ENCODE peak calls at places on chromosomes 6 and 20, in four cellular contexts. One of them, this sample, is unnamed.

GRCh38 chr6:75657327-75657726 is 55.6 kb downstream of the SENP6 start:
- DNase-seq in brain microvascular endothelial cell: no peak
- DNase-seq in GM12865: no peak
- DNase-seq in body of pancreas: no peak
- DNase-seq in this sample: no peak

GRCh38 chr6:139588076-139588639 is 213.7 kb upstream of the CITED2 start:
- DNase-seq in GM12865: no peak
- DNase-seq in body of pancreas: peak; percentile 89
- DNase-seq in brain microvascular endothelial cell: peak; percentile 76
- DNase-seq in this sample: no peak

GRCh38 chr6:39917329-39917728 is 16.9 kb downstream of the MOCS1 start:
- DNase-seq in body of pancreas: no peak
- DNase-seq in GM12865: no peak
- DNase-seq in brain microvascular endothelial cell: no peak
- DNase-seq in this sample: no peak

GRCh38 chr6:150250826-150251225 is 108.0 kb downstream of the PPP1R14C start:
- DNase-seq in GM12865: no peak
- DNase-seq in body of pancreas: no peak
- DNase-seq in brain microvascular endothelial cell: peak; percentile 41
- DNase-seq in this sample: no peak

GRCh38 chr6:5706094-5707033 is 300.4 kb downstream of the NRN1 start:
- DNase-seq in brain microvascular endothelial cell: no peak
- DNase-seq in body of pancreas: no peak
- DNase-seq in GM12865: no peak
- DNase-seq in this sample: no peak

GRCh38 chr20:53865905-53866786 is 204.2 kb downstream of the BCAS1 start:
- DNase-seq in body of pancreas: peak; percentile 70
- DNase-seq in GM12865: peak; percentile 51
- DNase-seq in brain microvascular endothelial cell: peak; percentile 46
- DNase-seq in this sample: no peak

GRCh38 chr6:142350309-142350708 is 48.5 kb downstream of the ADGRG6 start:
- DNase-seq in brain microvascular endothelial cell: no peak
- DNase-seq in GM12865: no peak
- DNase-seq in body of pancreas: no peak
- DNase-seq in this sample: no peak

GRCh38 chr20:20552076-20552475 is 160.4 kb downstream of the RALGAPA2 start:
- DNase-seq in GM12865: no peak
- DNase-seq in body of pancreas: no peak
- DNase-seq in brain microvascular endothelial cell: no peak
- DNase-seq in this sample: no peak

GRCh38 chr20:63370623-63371176 is 9.6 kb upstream of the CHRNA4 start:
- DNase-seq in GM12865: no peak
- DNase-seq in body of pancreas: no peak
- DNase-seq in brain microvascular endothelial cell: no peak
- DNase-seq in this sample: no peak

GRCh38 chr20:18428490-18429173 is 38.2 kb downstream of the DZANK1 start:
- DNase-seq in body of pancreas: peak; percentile 64
- DNase-seq in brain microvascular endothelial cell: peak; percentile 7
- DNase-seq in GM12865: no peak
- DNase-seq in this sample: no peak

GRCh38 chr6:12937971-12938370 is 221.4 kb downstream of the PHACTR1 start:
- DNase-seq in brain microvascular endothelial cell: no peak
- DNase-seq in GM12865: no peak
- DNase-seq in body of pancreas: no peak
- DNase-seq in this sample: no peak

GRCh38 chr6:139970591-139970991 is 596.1 kb upstream of the CITED2 start:
- DNase-seq in brain microvascular endothelial cell: no peak
- DNase-seq in body of pancreas: no peak
- DNase-seq in GM12865: no peak
- DNase-seq in this sample: no peak

GRCh38 chr6:15712813-15713212 is 50.0 kb upstream of the DTNBP1 start:
- DNase-seq in GM12865: no peak
- DNase-seq in brain microvascular endothelial cell: no peak
- DNase-seq in body of pancreas: no peak
- DNase-seq in this sample: no peak

GRCh38 chr20:57006411-57007170 is 259.9 kb downstream of the BMP7 start:
- DNase-seq in GM12865: no peak
- DNase-seq in brain microvascular endothelial cell: peak; percentile 39
- DNase-seq in body of pancreas: no peak
- DNase-seq in this sample: no peak

GRCh38 chr6:133288662-133289061 is 47.5 kb downstream of the EYA4 start:
- DNase-seq in GM12865: no peak
- DNase-seq in brain microvascular endothelial cell: no peak
- DNase-seq in body of pancreas: no peak
- DNase-seq in this sample: no peak

GRCh38 chr20:39059036-39059435 is 96.9 kb downstream of the DHX35 start:
- DNase-seq in GM12865: no peak
- DNase-seq in brain microvascular endothelial cell: no peak
- DNase-seq in body of pancreas: no peak
- DNase-seq in this sample: no peak

GRCh38 chr6:121222656-121223055 is 111.6 kb downstream of the TBC1D32 start:
- DNase-seq in GM12865: no peak
- DNase-seq in brain microvascular endothelial cell: peak; percentile 45
- DNase-seq in body of pancreas: no peak
- DNase-seq in this sample: no peak

GRCh38 chr6:42136508-42137191 is 5.8 kb downstream of the C6orf132 start:
- DNase-seq in GM12865: peak; percentile 42
- DNase-seq in body of pancreas: no peak
- DNase-seq in brain microvascular endothelial cell: peak; percentile 76
- DNase-seq in this sample: peak; percentile 85
- TF ChIP-seq CTCF in GM12865: peak; percentile 29
- TF ChIP-seq CTCF in body of pancreas: no peak
- TF ChIP-seq CTCF in brain microvascular endothelial cell: peak; percentile 69
- TF ChIP-seq CTCF in this sample: peak; percentile 46

DNA sequence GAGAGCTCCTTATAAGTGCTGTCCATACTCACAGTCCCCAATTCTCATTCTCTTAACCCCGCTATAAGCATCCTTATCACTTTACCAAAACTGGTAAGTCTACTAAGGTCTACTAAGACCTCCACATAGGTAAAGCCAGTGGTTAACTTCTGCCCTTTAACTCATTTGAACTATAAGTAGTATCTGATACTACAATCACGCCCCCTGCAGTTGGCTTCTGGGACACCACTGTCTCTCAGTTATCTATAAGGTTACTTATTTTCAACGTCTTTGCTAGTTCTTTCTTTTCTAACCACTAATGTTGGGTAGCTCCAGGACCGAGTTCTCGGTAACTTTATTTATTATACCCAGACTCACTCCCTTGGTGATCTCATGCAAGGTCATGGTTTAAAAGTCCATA is 142.6 kb downstream of the ARHGAP18 start:
- DNase-seq in body of pancreas: peak; percentile 42
- DNase-seq in brain microvascular endothelial cell: peak; percentile 28
- DNase-seq in GM12865: peak; percentile 24
- DNase-seq in this sample: peak; percentile 12
- TF ChIP-seq CTCF in body of pancreas: no peak
- TF ChIP-seq CTCF in brain microvascular endothelial cell: peak; percentile 63
- TF ChIP-seq CTCF in GM12865: peak; percentile 31
- TF ChIP-seq CTCF in this sample: peak; percentile 27

DNA sequence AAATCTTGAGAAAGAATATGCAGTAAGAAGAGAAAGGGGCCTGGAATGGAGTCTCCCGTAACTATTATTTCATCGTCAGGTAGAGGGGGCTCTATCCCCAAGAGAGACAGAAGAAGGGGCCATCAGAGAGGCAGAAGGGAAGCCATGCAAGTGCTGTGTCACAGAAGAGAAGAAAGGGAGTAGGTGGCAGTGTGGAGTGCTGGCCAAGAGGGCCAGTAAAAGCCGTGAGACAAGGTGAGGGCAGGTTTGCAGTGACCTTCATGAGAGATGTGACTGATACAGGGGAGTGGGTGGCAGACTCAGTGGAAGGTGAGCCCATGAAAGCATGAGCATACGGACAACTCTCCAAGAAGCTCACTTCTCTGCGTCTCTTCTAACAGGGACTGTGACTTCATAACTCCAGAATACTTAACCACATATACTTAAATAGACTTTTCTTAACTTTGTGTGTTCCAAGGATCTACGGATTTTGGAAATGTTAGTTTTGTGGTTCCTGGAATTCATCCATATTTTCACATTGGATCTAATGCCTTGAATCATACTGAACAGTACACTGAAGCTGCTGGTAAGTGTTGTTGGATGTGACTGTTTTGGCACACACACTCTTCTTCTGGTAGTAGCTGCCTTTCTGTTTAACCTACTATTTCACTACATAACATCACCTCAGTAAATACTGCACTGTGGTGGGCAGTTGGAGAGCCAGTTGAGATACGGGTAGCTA is 15.6 kb downstream of the PM20D2 start:
- DNase-seq in brain microvascular endothelial cell: no peak
- DNase-seq in body of pancreas: no peak
- DNase-seq in GM12865: no peak
- DNase-seq in this sample: no peak
- TF ChIP-seq CTCF in brain microvascular endothelial cell: no peak
- TF ChIP-seq CTCF in body of pancreas: no peak
- TF ChIP-seq CTCF in GM12865: no peak
- TF ChIP-seq CTCF in this sample: no peak

DNA sequence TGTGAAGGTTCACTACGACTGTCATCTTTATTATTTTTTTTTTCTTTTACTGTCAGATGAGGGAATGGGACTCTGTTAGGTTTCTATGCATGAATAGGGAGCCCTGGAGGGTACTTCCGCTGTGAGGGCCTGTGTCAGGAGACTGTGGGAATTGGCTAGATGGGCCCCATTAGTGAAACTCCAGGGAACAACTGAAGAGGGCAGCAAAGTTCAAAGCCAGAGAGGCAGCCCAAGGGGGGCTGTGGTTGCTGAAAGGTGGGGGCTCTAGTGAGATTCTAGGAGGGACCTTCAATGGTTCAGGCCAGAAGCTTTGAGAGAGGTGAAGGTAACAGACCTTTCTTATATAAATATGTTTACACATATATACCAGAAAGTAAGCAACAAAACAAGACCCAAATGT is 13.2 kb upstream of the EPB41L1 start:
- DNase-seq in body of pancreas: no peak
- DNase-seq in GM12865: no peak
- DNase-seq in brain microvascular endothelial cell: no peak
- DNase-seq in this sample: no peak
- TF ChIP-seq CTCF in body of pancreas: no peak
- TF ChIP-seq CTCF in GM12865: no peak
- TF ChIP-seq CTCF in brain microvascular endothelial cell: no peak
- TF ChIP-seq CTCF in this sample: no peak

GRCh38 chr6:161544801-161545490 is 271.1 kb upstream of the AGPAT4 start:
- DNase-seq in GM12865: no peak
- DNase-seq in body of pancreas: no peak
- DNase-seq in brain microvascular endothelial cell: no peak
- DNase-seq in this sample: no peak
- TF ChIP-seq CTCF in GM12865: no peak
- TF ChIP-seq CTCF in body of pancreas: no peak
- TF ChIP-seq CTCF in brain microvascular endothelial cell: no peak
- TF ChIP-seq CTCF in this sample: no peak

DNA sequence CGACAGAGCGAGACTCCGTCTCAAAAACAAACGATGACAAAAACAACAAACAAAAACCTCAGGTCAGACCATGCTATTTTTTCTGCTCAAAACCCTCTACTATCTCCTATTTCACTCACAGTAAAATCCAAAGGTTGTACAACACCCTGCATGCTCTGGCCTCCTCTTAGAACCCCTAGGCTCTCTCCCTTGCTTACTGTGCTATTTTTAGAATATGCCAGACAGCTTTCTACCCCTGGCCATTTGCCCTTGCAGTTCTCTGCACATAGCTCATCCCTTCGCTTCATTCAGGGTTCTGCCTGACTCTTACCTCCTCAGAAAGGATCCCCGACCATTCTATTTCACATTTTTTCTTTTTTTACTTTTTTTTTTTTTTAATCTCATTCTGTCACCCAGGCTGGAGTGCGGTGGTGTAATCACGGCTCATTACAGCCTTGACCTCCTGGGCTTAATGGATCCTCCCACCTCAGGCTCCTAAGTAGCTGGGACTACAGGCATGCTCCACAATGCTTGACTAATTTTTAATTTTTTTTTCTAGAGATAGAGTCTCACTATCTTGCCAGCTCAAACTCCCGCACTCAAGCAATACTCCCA is 33.6 kb downstream of the COMMD7 start:
- DNase-seq in GM12865: no peak
- DNase-seq in brain microvascular endothelial cell: no peak
- DNase-seq in body of pancreas: no peak
- DNase-seq in this sample: no peak
- TF ChIP-seq CTCF in GM12865: no peak
- TF ChIP-seq CTCF in brain microvascular endothelial cell: no peak
- TF ChIP-seq CTCF in body of pancreas: no peak
- TF ChIP-seq CTCF in this sample: no peak

GRCh38 chr6:92777146-92777740 is 642.1 kb downstream of the EPHA7 start:
- DNase-seq in brain microvascular endothelial cell: no peak
- DNase-seq in GM12865: peak; percentile 40
- DNase-seq in body of pancreas: no peak
- DNase-seq in this sample: peak; percentile 3
- TF ChIP-seq CTCF in brain microvascular endothelial cell: peak; percentile 38
- TF ChIP-seq CTCF in GM12865: peak; percentile 37
- TF ChIP-seq CTCF in body of pancreas: no peak
- TF ChIP-seq CTCF in this sample: peak; percentile 36

DNA sequence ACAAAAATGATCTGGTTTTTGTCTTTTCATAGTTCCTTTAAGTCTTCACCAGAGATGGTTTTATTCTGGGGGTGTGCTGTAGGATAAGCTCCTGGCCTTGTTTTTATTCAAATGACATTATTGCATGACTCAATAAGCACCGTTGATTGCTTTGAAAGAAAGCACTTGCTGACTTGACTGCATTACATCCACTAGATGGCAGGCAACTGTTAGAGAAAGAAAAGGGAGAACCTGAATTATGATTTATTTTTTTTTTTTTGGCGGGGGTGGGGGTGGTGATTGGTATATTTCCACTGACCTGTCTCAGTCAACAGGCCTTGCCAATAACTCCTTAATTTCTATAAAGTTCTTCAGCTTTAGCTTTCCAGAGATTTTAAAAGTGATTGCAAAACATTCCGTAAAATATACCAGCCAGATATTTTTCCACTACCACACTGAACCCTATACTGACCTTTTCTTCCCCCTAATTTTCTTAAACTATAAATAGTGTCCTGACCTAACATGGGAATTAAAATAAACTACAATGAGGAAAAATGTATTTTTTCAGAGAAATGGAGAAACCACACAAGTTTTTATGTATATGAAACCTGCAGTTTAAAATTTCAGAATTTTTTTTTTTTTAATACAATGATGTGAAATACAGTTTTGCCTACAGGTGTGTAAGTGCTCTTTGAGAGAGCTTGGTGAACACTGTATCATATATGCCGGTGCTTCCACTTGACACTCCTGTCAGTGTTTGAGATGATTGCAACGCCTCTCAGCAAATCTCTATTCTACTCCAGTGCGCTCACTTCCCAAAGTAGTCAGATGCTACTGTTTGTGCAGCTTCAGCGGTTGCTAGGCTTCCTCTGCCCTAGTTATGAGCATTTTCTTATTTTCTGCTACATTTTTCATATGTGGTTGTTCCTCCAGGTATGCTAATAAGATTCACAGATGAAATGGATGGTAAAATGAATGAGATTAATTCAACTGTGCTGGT is 274.3 kb downstream of the CD109 start:
- DNase-seq in GM12865: peak; percentile 27
- DNase-seq in brain microvascular endothelial cell: peak; percentile 48
- DNase-seq in body of pancreas: no peak
- DNase-seq in this sample: peak; percentile 24
- TF ChIP-seq CTCF in GM12865: peak; percentile 36
- TF ChIP-seq CTCF in brain microvascular endothelial cell: peak; percentile 67
- TF ChIP-seq CTCF in body of pancreas: peak; percentile 53
- TF ChIP-seq CTCF in this sample: peak; percentile 24

This sample was measured in GM13976.